ENCODE peak calls at places on chromosomes 12 and 14, in four cellular contexts. X is uterus, G is vagina, F is K562. C is an unnamed sample.

GRCh38 chr12:2773199-2773875 is 21.4 kb upstream of the FKBP4 start:
- DNase-seq in X (no peak), G (no peak), F (no peak), C (no peak)

GRCh38 chr12:100199347-100200136 is 1.1 kb upstream of the ACTR6 start:
- DNase-seq in G (no peak), F (peak; percentile 81), X (peak; percentile 51), C (peak; percentile 79)

GRCh38 chr14:103549361-103550311 is 12.8 kb downstream of the BAG5 start:
- DNase-seq in X (peak; percentile 30), G (no peak), F (no peak), C (no peak)

GRCh38 chr14:32662234-32662633 is 276.4 kb upstream of the NPAS3 start:
- DNase-seq in G (no peak), F (no peak), X (no peak), C (no peak)

GRCh38 chr14:22836301-22837058 is at the start of gene MMP14:
- DNase-seq in F (peak; percentile 11), G (no peak), X (peak; percentile 89), C (no peak)

GRCh38 chr12:82873309-82873708 is 186.6 kb downstream of the TMTC2 start:
- DNase-seq in F (no peak), X (no peak), G (no peak), C (no peak)

GRCh38 chr14:73153272-73153671 is 17.0 kb downstream of the PSEN1 start:
- DNase-seq in X (no peak), G (no peak), F (no peak), C (no peak)

GRCh38 chr12:105212431-105212830 is 23.5 kb downstream of the APPL2 start:
- DNase-seq in G (no peak), X (no peak), F (no peak), C (no peak)

GRCh38 chr12:123957191-123957590 is 15.4 kb downstream of the CCDC92 start:
- DNase-seq in G (no peak), F (no peak), X (no peak), C (no peak)

GRCh38 chr12:115412821-115413220 is 728.8 kb upstream of the TBX3 start:
- DNase-seq in X (no peak), G (no peak), F (no peak), C (no peak)

GRCh38 chr12:65907465-65907864 is 83.2 kb downstream of the HMGA2 start:
- DNase-seq in X (no peak), G (no peak), F (no peak), C (no peak)

GRCh38 chr14:75175677-75176141 is 703 bp downstream of the TMED10 start:
- DNase-seq in X (no peak), F (no peak), G (no peak), C (no peak)

GRCh38 chr12:106417926-106418910 is 60.7 kb downstream of the POLR3B start:
- DNase-seq in X (no peak), F (no peak), G (no peak), C (peak; percentile 14)

GRCh38 chr14:22251090-22251489 is 337.9 kb downstream of the DAD1 start:
- DNase-seq in X (no peak), F (no peak), G (no peak), C (no peak)

GRCh38 chr12:47270782-47271664 is 191.3 kb upstream of the AMIGO2 start:
- DNase-seq in X (no peak), F (no peak), G (no peak), C (peak; percentile 51)

GRCh38 chr12:38811814-38812356 is 93.5 kb downstream of the CPNE8 start:
- DNase-seq in F (no peak), X (no peak), G (no peak), C (no peak)

GRCh38 chr14:91363776-91364523 is 53.7 kb downstream of the CCDC88C start:
- DNase-seq in X (no peak), G (no peak), F (no peak), C (no peak)

GRCh38 chr12:120455302-120455701 is 9.1 kb downstream of the GATC start:
- DNase-seq in G (no peak), X (no peak), F (no peak), C (no peak)

GRCh38 chr12:24697769-24698168 is 251.1 kb downstream of the BCAT1 start:
- DNase-seq in G (no peak), X (no peak), F (no peak), C (no peak)

GRCh38 chr12:89540586-89540985 is 14.7 kb upstream of the POC1B start:
- DNase-seq in G (no peak), F (peak; percentile 24), X (no peak), C (no peak)

GRCh38 chr12:86834217-86834616 is 578.0 kb upstream of the MGAT4C start:
- DNase-seq in F (no peak), G (no peak), X (no peak), C (no peak)

GRCh38 chr12:5022465-5023061 is 21.1 kb upstream of the KCNA5 start:
- DNase-seq in F (peak; percentile 67), X (no peak), G (no peak), C (peak; percentile 65)

GRCh38 chr14:89508863-89509262 is 91.8 kb upstream of the FOXN3 start:
- DNase-seq in X (no peak), G (no peak), F (no peak), C (no peak)

GRCh38 chr12:132342828-132343227 is 13.4 kb upstream of the GALNT9 start:
- DNase-seq in F (no peak), G (no peak), X (no peak), C (no peak)

GRCh38 chr14:34301107-34301734 is 160.8 kb downstream of the SPTSSA start:
- DNase-seq in G (no peak), X (peak; percentile 16), F (peak; percentile 28), C (peak; percentile 16)

GRCh38 chr12:108803428-108804105 is 53.8 kb downstream of the SSH1 start:
- DNase-seq in F (peak; percentile 84), X (peak; percentile 93), G (no peak), C (peak; percentile 79)

GRCh38 chr12:57750561-57751431 is 1.3 kb downstream of the CDK4 start:
- DNase-seq in F (no peak), G (no peak), X (no peak), C (no peak)

GRCh38 chr14:78170203-78170602 is at the start of gene NRXN3:
- DNase-seq in G (no peak), X (no peak), F (no peak), C (no peak)

GRCh38 chr12:113486722-113487121 is 15.1 kb upstream of the LHX5 start:
- DNase-seq in X (no peak), F (no peak), G (no peak), C (no peak)

GRCh38 chr12:131829795-131830334 is 1.7 kb downstream of the MMP17 start:
- DNase-seq in F (no peak), G (no peak), X (no peak), C (no peak)

GRCh38 chr12:6535960-6536847 is 1.9 kb downstream of the GAPDH start:
- DNase-seq in G (no peak), X (no peak), F (no peak), C (no peak)
- TF ChIP-seq POLR2A in G (no peak), X (no peak), F (peak; percentile 24), C (peak; percentile 12)

GRCh38 chr14:69043007-69043444 is 63.9 kb upstream of the ACTN1 start:
- DNase-seq in X (peak; percentile 53), F (no peak), G (no peak), C (no peak)
- TF ChIP-seq POLR2A in X (peak; percentile 32), F (no peak), G (no peak), C (no peak)

GRCh38 chr12:55718650-55719275 is 1.4 kb upstream of the RDH5 start:
- DNase-seq in G (no peak), F (no peak), X (no peak), C (no peak)

GRCh38 chr12:55720894-55721444 is 776 bp downstream of the RDH5 start:
- DNase-seq in X (peak; percentile 63), F (no peak), G (no peak), C (peak; percentile 80)

GRCh38 chr12:55721601-55722213 is 1.5 kb downstream of the RDH5 start:
- DNase-seq in G (no peak), F (no peak), X (no peak), C (no peak)

GRCh38 chr12:55719371-55719770 is 822 bp upstream of the RDH5 start:
- DNase-seq in X (no peak), G (no peak), F (no peak), C (no peak)

DNA sequence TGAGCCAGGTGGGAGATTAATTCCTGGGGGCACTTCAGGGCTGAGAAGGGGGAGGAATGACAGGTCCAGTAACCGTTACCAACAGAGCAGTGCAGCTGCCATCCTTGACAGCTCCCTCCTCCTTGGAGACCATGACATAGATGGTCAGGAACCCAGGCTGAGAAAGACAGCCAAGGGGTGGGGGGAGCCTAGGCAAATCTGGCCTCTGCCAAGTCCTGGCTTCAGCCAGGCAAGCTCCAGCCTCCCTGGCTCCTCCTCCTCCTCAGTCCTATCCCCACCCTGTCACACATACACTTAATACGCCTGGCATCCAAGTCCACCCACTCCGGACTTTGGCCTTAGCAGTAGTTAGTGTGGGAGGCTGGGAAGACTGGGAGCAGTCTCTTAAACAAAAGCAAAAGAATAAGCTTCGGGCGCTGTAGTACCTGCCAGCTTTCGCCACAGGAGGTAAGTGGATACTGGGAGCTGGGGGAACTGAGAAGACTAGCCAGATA is at the start of gene RDH5:
- DNase-seq in X (peak; percentile 84), G (no peak), F (no peak), C (peak; percentile 51)
- TF ChIP-seq POLR2A in X (no peak), G (no peak), F (no peak), C (no peak)

GRCh38 chr14:92651106-92651792 is 97.2 kb downstream of the LGMN start:
- DNase-seq in X (no peak), F (no peak), G (no peak), C (no peak)
- TF ChIP-seq POLR2A in X (no peak), F (no peak), G (no peak), C (no peak)

DNA sequence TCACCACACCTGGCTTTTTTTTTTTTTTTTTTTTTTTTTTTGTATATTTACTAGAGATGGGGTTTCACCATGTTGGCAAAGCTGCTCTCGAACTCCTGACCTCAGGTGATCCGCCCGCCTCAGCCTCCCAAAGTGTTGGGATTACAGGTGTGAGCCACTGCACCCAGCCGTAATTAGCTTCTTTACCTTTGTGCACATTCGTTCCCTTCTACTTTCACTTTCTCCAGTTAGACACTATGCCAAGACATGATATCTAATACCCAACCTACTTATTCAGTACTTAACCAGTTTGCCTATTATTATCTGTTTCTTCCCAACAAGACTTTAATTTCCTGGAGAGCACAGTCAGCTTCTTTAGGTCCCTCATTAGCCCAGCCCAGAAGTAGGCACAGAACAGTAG is 5.3 kb downstream of the STYK1 start:
- DNase-seq in X (no peak), F (no peak), G (no peak), C (no peak)
- TF ChIP-seq POLR2A in X (no peak), F (no peak), G (no peak), C (no peak)

GRCh38 chr12:111434049-111434448 is 28.3 kb downstream of the SH2B3 start:
- DNase-seq in F (no peak), G (no peak), X (no peak), C (no peak)

GRCh38 chr12:111436266-111436665 is 30.5 kb downstream of the SH2B3 start:
- DNase-seq in G (no peak), X (no peak), F (no peak), C (no peak)

GRCh38 chr12:111436811-111437210 is 31.1 kb downstream of the SH2B3 start:
- DNase-seq in F (no peak), G (no peak), X (no peak), C (no peak)

GRCh38 chr12:111435661-111436201 is 30.0 kb downstream of the SH2B3 start:
- DNase-seq in X (no peak), F (no peak), G (no peak), C (no peak)

GRCh38 chr12:111434680-111435338 is 29.1 kb downstream of the SH2B3 start:
- DNase-seq in X (peak; percentile 74), G (no peak), F (no peak), C (no peak)
- TF ChIP-seq POLR2A in X (peak; percentile 46), G (no peak), F (no peak), C (no peak)